ENCODE peak calls at places on chromosomes 7 and 10, in ten cellular contexts. L is NCI-H2081; J is T-helper 9 cell; U is fibroblast of lung; H is ovary; E is NCI-H748 treated with DMSO at 0.1 percent for 48 hours; N is occipital lobe; B is stimulated activated CD4-positive, alpha-beta T cell treated with anti-CD3 and anti-CD28 coated beads, Interleukin-15, amount 100 ng/mL, for 1 hour; V is H7; D is activated naive CD4-positive, alpha-beta T cell treated with anti-CD3 and anti-CD28 coated beads for 36 hours. C is an unnamed sample.
A peak's percentile ranks its signal among the peaks of the same experiment; 100 is the strongest.

GRCh38 chr7:92784935-92785334 is 51.4 kb downstream of the CDK6 start:
- DNase-seq in H (no peak), D (no peak), U (no peak), J (no peak), L (no peak), V (no peak), N (no peak), B (no peak), E (no peak), C (no peak)

GRCh38 chr10:24866615-24867583 is 85.5 kb downstream of the PRTFDC1 start:
- DNase-seq in V (no peak), B (no peak), U (peak; percentile 69), J (no peak), E (no peak), H (peak; percentile 48), D (no peak), N (peak; percentile 21), L (no peak), C (peak; percentile 27)

GRCh38 chr10:102115775-102116174 is 4.4 kb downstream of the LDB1 start:
- DNase-seq in B (no peak), N (no peak), H (no peak), E (no peak), J (no peak), D (peak; percentile 30), U (no peak), V (no peak), L (no peak), C (no peak)

GRCh38 chr10:112755446-112756117 is 194.5 kb upstream of the TCF7L2 start:
- DNase-seq in N (peak; percentile 30), H (no peak), J (no peak), E (no peak), B (no peak), L (no peak), U (no peak), V (no peak), D (no peak), C (no peak)

GRCh38 chr7:123771256-123771655 is 22.5 kb upstream of the WASL start:
- DNase-seq in V (no peak), N (no peak), B (no peak), D (no peak), J (no peak), L (no peak), H (no peak), U (no peak), E (no peak), C (no peak)

GRCh38 chr7:131015131-131015954 is 281.3 kb upstream of the KLF14 start:
- DNase-seq in B (no peak), E (no peak), D (no peak), H (no peak), L (peak; percentile 13), N (no peak), U (peak; percentile 63), V (no peak), J (no peak), C (no peak)

GRCh38 chr7:147298611-147299043 is 1182.0 kb downstream of the CNTNAP2 start:
- DNase-seq in N (no peak), E (peak; percentile 42), V (no peak), B (no peak), L (peak; percentile 88), H (no peak), J (no peak), D (no peak), U (peak; percentile 67), C (no peak)

GRCh38 chr10:116796469-116796868 is 52.8 kb upstream of the ENO4 start:
- DNase-seq in J (no peak), U (no peak), N (no peak), D (no peak), V (no peak), L (no peak), B (no peak), H (no peak), E (no peak), C (no peak)

GRCh38 chr7:54987772-54988171 is 31.0 kb upstream of the EGFR start:
- DNase-seq in V (no peak), N (no peak), E (no peak), D (no peak), L (no peak), B (no peak), U (no peak), H (no peak), J (no peak), C (no peak)

GRCh38 chr7:3282457-3282856 is 18.6 kb upstream of the SDK1 start:
- DNase-seq in D (no peak), J (no peak), H (no peak), N (no peak), B (no peak), U (peak; percentile 71), E (no peak), L (no peak), V (no peak), C (no peak)

GRCh38 chr7:129989466-129989865 is 36.7 kb upstream of the UBE2H start:
- DNase-seq in E (no peak), B (no peak), H (no peak), N (no peak), U (no peak), L (no peak), D (peak; percentile 90), V (no peak), J (no peak), C (no peak)

GRCh38 chr7:73881352-73882059 is 20.5 kb downstream of the TMEM270 start:
- DNase-seq in U (no peak), B (no peak), N (no peak), H (no peak), V (no peak), J (no peak), L (no peak), E (no peak), D (no peak), C (no peak)

GRCh38 chr7:116213361-116214155 is 3.2 kb downstream of the TES start:
- DNase-seq in U (peak; percentile 46), E (no peak), B (no peak), N (no peak), V (no peak), H (no peak), J (no peak), D (no peak), L (no peak), C (no peak)

GRCh38 chr7:12444785-12445184 is 41.1 kb upstream of the VWDE start:
- DNase-seq in V (no peak), L (no peak), N (no peak), B (no peak), J (no peak), U (no peak), D (no peak), E (no peak), H (no peak), C (no peak)

GRCh38 chr7:19621740-19622139 is 87.1 kb downstream of the POLR1F start:
- DNase-seq in V (no peak), H (no peak), J (no peak), L (peak; percentile 33), N (no peak), B (no peak), U (no peak), E (no peak), D (no peak), C (no peak)

GRCh38 chr7:64654796-64655548 is 11.0 kb upstream of the ZNF107 start:
- DNase-seq in U (no peak), H (no peak), D (no peak), N (no peak), E (no peak), B (no peak), V (no peak), J (no peak), L (no peak), C (no peak)

GRCh38 chr10:63437334-63437949 is 28.3 kb downstream of the JMJD1C start:
- DNase-seq in B (no peak), N (no peak), J (no peak), E (no peak), L (no peak), D (no peak), U (no peak), V (no peak), H (no peak), C (no peak)

GRCh38 chr10:131056781-131057180 is 254.7 kb downstream of the TCERG1L start:
- DNase-seq in E (no peak), N (no peak), D (no peak), H (no peak), U (no peak), V (no peak), B (no peak), J (no peak), L (no peak), C (no peak)

GRCh38 chr10:36677170-36677768 is 448.1 kb upstream of the ANKRD30A start:
- DNase-seq in L (peak; percentile 71), N (no peak), J (no peak), V (no peak), E (peak; percentile 81), H (no peak), U (peak; percentile 18), B (no peak), D (no peak), C (no peak)

GRCh38 chr7:13986208-13986607 is 3.3 kb downstream of the ETV1 start:
- DNase-seq in J (no peak), U (peak; percentile 51), D (no peak), B (no peak), L (peak; percentile 70), H (no peak), N (no peak), V (no peak), E (no peak), C (no peak)

GRCh38 chr10:63819753-63820347 is 298.6 kb downstream of the REEP3 start:
- DNase-seq in B (no peak), L (peak; percentile 40), V (peak; percentile 44), N (peak; percentile 29), U (peak; percentile 76), H (peak; percentile 56), D (peak; percentile 43), J (no peak), E (peak; percentile 28), C (peak; percentile 77)

GRCh38 chr7:27709137-27710075 is 30.6 kb upstream of the TAX1BP1 start:
- DNase-seq in B (no peak), L (no peak), D (no peak), E (no peak), V (no peak), U (peak; percentile 83), J (no peak), H (no peak), N (no peak), C (no peak)

GRCh38 chr10:21145751-21146445 is 248.8 kb upstream of the NEBL start:
- DNase-seq in L (no peak), D (no peak), J (no peak), H (no peak), B (no peak), U (no peak), N (peak; percentile 10), E (no peak), V (peak; percentile 32), C (peak; percentile 70)

C was measured in GM23338.